ENCODE peak calls at places on chromosomes 3 and 15, in seven cellular contexts. One of them, this sample, is unnamed.

GRCh38 chr3:27714692-27715453 is 7.2 kb downstream of the EOMES start:
- DNase-seq in ascending aorta: no peak
- DNase-seq in left ventricle myocardium inferior: no peak
- DNase-seq in amygdala: no peak
- DNase-seq in GM13977: no peak
- DNase-seq in H54: no peak
- DNase-seq in retinal pigment epithelial cell: no peak
- DNase-seq in this sample: no peak

GRCh38 chr3:186783070-186783730 is at the start of gene EIF4A2:
- DNase-seq in ascending aorta: peak
- DNase-seq in left ventricle myocardium inferior: peak
- DNase-seq in amygdala: peak
- DNase-seq in GM13977: peak
- DNase-seq in H54: peak
- DNase-seq in retinal pigment epithelial cell: peak
- DNase-seq in this sample: peak

GRCh38 chr3:177823701-177824189 is 626.5 kb upstream of the TBL1XR1 start:
- DNase-seq in ascending aorta: no peak
- DNase-seq in left ventricle myocardium inferior: no peak
- DNase-seq in amygdala: no peak
- DNase-seq in GM13977: no peak
- DNase-seq in H54: no peak
- DNase-seq in retinal pigment epithelial cell: no peak
- DNase-seq in this sample: no peak

GRCh38 chr15:25743909-25744275 is 119.2 kb downstream of the ATP10A start:
- DNase-seq in ascending aorta: no peak
- DNase-seq in left ventricle myocardium inferior: no peak
- DNase-seq in amygdala: no peak
- DNase-seq in GM13977: no peak
- DNase-seq in H54: no peak
- DNase-seq in retinal pigment epithelial cell: no peak
- DNase-seq in this sample: no peak

GRCh38 chr15:45637552-45638033 is 2.8 kb downstream of the SQOR start:
- DNase-seq in ascending aorta: no peak
- DNase-seq in left ventricle myocardium inferior: peak
- DNase-seq in amygdala: no peak
- DNase-seq in GM13977: peak
- DNase-seq in H54: no peak
- DNase-seq in retinal pigment epithelial cell: peak
- DNase-seq in this sample: no peak

GRCh38 chr15:28904023-28904422 is 18.2 kb downstream of the APBA2 start:
- DNase-seq in ascending aorta: no peak
- DNase-seq in left ventricle myocardium inferior: no peak
- DNase-seq in amygdala: no peak
- DNase-seq in GM13977: no peak
- DNase-seq in H54: no peak
- DNase-seq in retinal pigment epithelial cell: no peak
- DNase-seq in this sample: no peak

GRCh38 chr3:48990636-48991421 is 788 bp downstream of the P4HTM start:
- DNase-seq in ascending aorta: no peak
- DNase-seq in left ventricle myocardium inferior: no peak
- DNase-seq in amygdala: no peak
- DNase-seq in GM13977: no peak
- DNase-seq in H54: no peak
- DNase-seq in retinal pigment epithelial cell: no peak
- DNase-seq in this sample: peak

GRCh38 chr3:20111836-20112235 is 71.6 kb downstream of the KAT2B start:
- DNase-seq in ascending aorta: no peak
- DNase-seq in left ventricle myocardium inferior: no peak
- DNase-seq in amygdala: no peak
- DNase-seq in GM13977: no peak
- DNase-seq in H54: peak
- DNase-seq in retinal pigment epithelial cell: no peak
- DNase-seq in this sample: no peak

GRCh38 chr3:21859124-21859781 is 108.2 kb upstream of the ZNF385D start:
- DNase-seq in ascending aorta: no peak
- DNase-seq in left ventricle myocardium inferior: no peak
- DNase-seq in amygdala: no peak
- DNase-seq in GM13977: no peak
- DNase-seq in H54: no peak
- DNase-seq in retinal pigment epithelial cell: no peak
- DNase-seq in this sample: no peak